ENCODE peak calls at places on chromosomes 3 and 15, in six cellular contexts. L is NB4, F is mammary epithelial cell, S is MM.1S, V is B cell, U is HCT116. Q is an unnamed sample.

GRCh38 chr15:58987036-58987435 is 427 bp upstream of the RNF111 start:
- DNase-seq in L (no peak), F (no peak), S (peak), V (no peak), U (no peak), Q (no peak)

GRCh38 chr15:74041311-74041756 is 41.0 kb downstream of the GOLGA6A start:
- DNase-seq in L (no peak), F (no peak), S (no peak), V (no peak), U (no peak), Q (no peak)

GRCh38 chr15:84909029-84909428 is 24.6 kb downstream of the SLC28A1 start:
- DNase-seq in L (no peak), F (no peak), S (no peak), V (no peak), U (no peak), Q (no peak)

GRCh38 chr3:9169951-9170850 is 79.2 kb downstream of the SRGAP3 start:
- DNase-seq in L (no peak), F (no peak), S (no peak), V (no peak), U (no peak), Q (no peak)

GRCh38 chr15:80990955-80991354 is 1.3 kb upstream of the MESD start:
- DNase-seq in L (no peak), F (no peak), S (no peak), V (no peak), U (no peak), Q (no peak)

GRCh38 chr3:47002490-47003410 is 23.3 kb downstream of the NBEAL2 start:
- DNase-seq in L (no peak), F (no peak), S (no peak), V (no peak), U (no peak), Q (no peak)

GRCh38 chr3:53161820-53162671 is 1.0 kb downstream of the PRKCD start:
- DNase-seq in L (peak), F (peak), S (peak), V (peak), U (no peak), Q (peak)

GRCh38 chr15:85865070-85865684 is 70.5 kb upstream of the KLHL25 start:
- DNase-seq in L (peak), F (no peak), S (peak), V (peak), U (peak), Q (peak)

GRCh38 chr3:58008140-58009025 is at the start of gene FLNB:
- DNase-seq in L (peak), F (peak), S (peak), V (peak), U (peak), Q (peak)

GRCh38 chr3:48556796-48557626 is at the start of gene PFKFB4:
- DNase-seq in L (peak), F (peak), S (peak), V (peak), U (peak), Q (peak)

GRCh38 chr15:31503256-31503655 is 176.6 kb downstream of the KLF13 start:
- DNase-seq in L (no peak), F (no peak), S (no peak), V (no peak), U (no peak), Q (no peak)

GRCh38 chr3:152096280-152096679 is 172.4 kb upstream of the MBNL1 start:
- DNase-seq in L (peak), F (no peak), S (no peak), V (no peak), U (no peak), Q (no peak)

GRCh38 chr3:48402281-48402732 is 27.6 kb downstream of the PLXNB1 start:
- DNase-seq in L (peak), F (peak), S (no peak), V (no peak), U (peak), Q (no peak)

GRCh38 chr3:192831111-192831644 is 86.5 kb downstream of the MB21D2 start:
- DNase-seq in L (no peak), F (peak), S (no peak), V (no peak), U (no peak), Q (no peak)

GRCh38 chr15:70156781-70157261 is 59.1 kb upstream of the TLE3 start:
- DNase-seq in L (no peak), F (peak), S (no peak), V (no peak), U (no peak), Q (no peak)

GRCh38 chr3:42683875-42684593 is 1.3 kb upstream of the KLHL40 start:
- DNase-seq in L (peak), F (peak), S (peak), V (no peak), U (peak), Q (no peak)

GRCh38 chr3:55169608-55170010 is 241.8 kb upstream of the LRTM1 start:
- DNase-seq in L (no peak), F (peak), S (no peak), V (no peak), U (no peak), Q (no peak)

GRCh38 chr15:39497759-39498565 is 82.9 kb upstream of the THBS1 start:
- DNase-seq in L (peak), F (peak), S (peak), V (no peak), U (no peak), Q (no peak)

GRCh38 chr3:127670761-127671522 is 1.8 kb upstream of the ABTB1 start:
- DNase-seq in L (no peak), F (no peak), S (no peak), V (no peak), U (no peak), Q (no peak)

GRCh38 chr3:197466586-197467399 is 89.0 kb downstream of the BDH1 start:
- DNase-seq in L (peak), F (peak), S (no peak), V (no peak), U (no peak), Q (no peak)

GRCh38 chr15:68340711-68341671 is 63.4 kb downstream of the FEM1B start:
- DNase-seq in L (no peak), F (no peak), S (no peak), V (no peak), U (no peak), Q (no peak)

DNA sequence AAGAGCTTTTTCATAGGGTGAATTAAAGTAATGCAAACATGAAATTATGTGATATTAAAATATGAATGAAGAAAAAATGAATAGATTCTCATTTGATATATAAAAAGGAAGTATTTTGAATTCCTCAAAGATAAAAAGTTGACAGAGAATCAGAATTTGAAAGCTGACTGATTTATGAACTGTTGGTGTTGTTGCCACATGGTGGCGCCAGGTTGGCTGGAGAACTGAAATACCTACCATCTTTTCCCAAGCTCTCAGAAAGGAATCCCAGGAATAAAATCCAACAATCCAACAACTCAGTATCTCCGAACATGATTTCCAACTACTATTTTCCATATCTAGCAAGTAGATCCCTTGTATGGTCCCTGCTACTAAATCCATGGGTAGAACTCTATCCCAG is 3.1 kb downstream of the MYRIP start:
- DNase-seq in L (no peak), F (no peak), S (peak), V (no peak), U (no peak), Q (no peak)
- TF ChIP-seq CTCF in L (no peak), F (peak), S (peak), V (no peak), U (peak), Q (peak)

GRCh38 chr3:129553771-129554170 is 10.8 kb downstream of the H1-8 start:
- DNase-seq in L (peak), F (no peak), S (peak), V (no peak), U (no peak), Q (no peak)
- TF ChIP-seq CTCF in L (no peak), F (no peak), S (no peak), V (no peak), U (no peak), Q (no peak)

DNA sequence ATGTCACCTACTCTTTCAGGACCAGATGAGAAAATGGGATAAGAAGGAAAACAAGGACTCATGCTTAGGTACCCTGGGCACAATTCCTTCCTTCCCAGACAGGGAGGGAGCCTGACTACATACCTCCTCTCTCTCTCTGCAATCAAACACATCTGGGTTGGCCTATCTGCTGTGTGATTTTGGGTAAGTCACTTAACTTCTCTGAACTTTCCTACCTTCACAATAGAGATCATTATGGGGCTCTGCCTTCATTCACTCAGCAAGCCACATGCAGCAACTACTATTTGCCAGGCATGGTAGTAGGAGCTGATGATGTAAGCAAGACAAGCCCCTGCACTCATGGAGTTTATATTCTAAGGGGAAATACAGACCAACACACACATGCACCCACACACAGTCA is 251.2 kb downstream of the SHQ1 start:
- DNase-seq in L (no peak), F (no peak), S (no peak), V (no peak), U (no peak), Q (no peak)
- TF ChIP-seq CTCF in L (no peak), F (no peak), S (no peak), V (no peak), U (no peak), Q (no peak)

DNA sequence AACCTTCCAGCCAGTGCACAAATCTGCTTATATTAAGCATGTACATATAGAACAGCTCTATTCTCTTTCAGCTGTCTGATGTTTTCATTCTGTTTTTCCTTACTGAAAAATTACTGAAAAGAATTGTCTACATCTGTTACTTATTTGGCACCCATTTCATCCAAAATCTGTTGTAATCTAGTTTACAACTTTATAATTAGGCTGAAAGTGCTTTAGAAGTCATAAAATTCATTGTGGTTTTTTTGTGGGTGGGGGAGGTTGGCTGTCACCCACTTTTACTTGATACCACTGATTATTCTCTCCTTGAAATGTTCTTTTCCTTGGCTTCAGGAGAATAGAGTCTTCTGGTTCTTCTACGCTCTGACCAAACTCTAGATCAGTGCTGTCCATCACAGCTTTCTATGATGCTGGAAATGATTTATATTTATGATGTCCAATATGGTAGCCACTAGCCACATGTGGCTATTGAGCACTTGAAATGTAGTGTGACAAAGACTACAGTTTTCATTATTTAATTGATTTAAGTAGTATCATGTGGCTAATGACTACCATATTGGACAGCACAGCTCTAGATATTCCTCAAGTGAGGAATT is 2.7 kb downstream of the LNP1 start:
- DNase-seq in L (no peak), F (no peak), S (no peak), V (no peak), U (no peak), Q (no peak)
- TF ChIP-seq CTCF in L (no peak), F (no peak), S (no peak), V (no peak), U (no peak), Q (no peak)

GRCh38 chr3:194985031-194985578 is 285.9 kb downstream of the XXYLT1 start:
- DNase-seq in L (peak), F (no peak), S (no peak), V (no peak), U (peak), Q (no peak)

GRCh38 chr3:194984624-194985023 is 286.3 kb downstream of the XXYLT1 start:
- DNase-seq in L (no peak), F (no peak), S (no peak), V (no peak), U (no peak), Q (no peak)

GRCh38 chr3:194983620-194984019 is 287.3 kb downstream of the XXYLT1 start:
- DNase-seq in L (no peak), F (no peak), S (no peak), V (no peak), U (no peak), Q (no peak)

GRCh38 chr3:194983121-194983520 is 287.8 kb downstream of the XXYLT1 start:
- DNase-seq in L (no peak), F (no peak), S (no peak), V (no peak), U (no peak), Q (no peak)

DNA sequence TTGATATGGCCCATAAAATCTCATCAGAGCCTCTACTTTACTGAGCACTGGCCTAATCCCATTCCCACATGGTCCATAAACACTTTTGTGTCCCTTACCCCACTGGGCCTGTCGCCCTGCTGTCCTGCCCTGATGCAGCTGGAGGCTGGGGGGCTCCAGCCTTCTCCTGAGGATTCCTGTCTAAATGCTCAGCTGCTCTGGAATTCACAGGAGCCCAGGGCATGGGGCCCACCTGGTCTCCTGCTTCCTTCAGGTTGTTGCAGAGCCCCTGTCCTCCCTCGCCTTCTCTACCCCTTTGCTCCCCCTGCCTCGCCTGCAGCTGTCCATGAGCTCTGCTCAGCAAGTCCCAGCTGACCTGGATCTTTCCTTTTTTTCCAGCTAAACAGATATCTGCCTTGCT is 286.9 kb downstream of the XXYLT1 start:
- DNase-seq in L (no peak), F (no peak), S (no peak), V (no peak), U (no peak), Q (no peak)
- TF ChIP-seq CTCF in L (no peak), F (no peak), S (no peak), V (no peak), U (no peak), Q (no peak)